ENCODE peak calls at places on chromosomes 16 and 17, in five cellular contexts. W is stimulated activated CD8-positive, alpha-beta memory T cell treated with anti-CD3 and anti-CD28 coated beads, Interleukin-4, amount 100 ng/mL, for 4 hours; F is neural progenitor cell; K is uterus; U is stimulated activated CD4-positive, alpha-beta T cell treated with anti-CD3 and anti-CD28 coated beads, Interleukin-15, amount 100 ng/mL, for 1 hour. A is an unnamed sample.

GRCh38 chr17:36705651-36706436 is 104.5 kb downstream of the MRM1 start:
- DNase-seq in U (no peak), K (no peak), F (peak; percentile 74), W (no peak), A (peak; percentile 75)

GRCh38 chr16:78396046-78396445 is 296.6 kb downstream of the WWOX start:
- DNase-seq in K (no peak), F (peak; percentile 11), U (no peak), W (no peak), A (no peak)

GRCh38 chr16:66911112-66911511 is 7.6 kb downstream of the CDH16 start:
- DNase-seq in W (no peak), K (no peak), U (no peak), F (no peak), A (no peak)

GRCh38 chr16:5036228-5037156 is 2.8 kb upstream of the NAGPA start:
- DNase-seq in U (no peak), W (no peak), K (no peak), F (no peak), A (peak; percentile 58)

GRCh38 chr17:10226930-10227695 is 28.7 kb upstream of the GAS7 start:
- DNase-seq in F (peak; percentile 65), K (peak; percentile 24), W (peak; percentile 14), U (no peak), A (peak; percentile 74)

GRCh38 chr17:50048146-50048720 is 7.7 kb upstream of the ITGA3 start:
- DNase-seq in F (no peak), W (no peak), K (no peak), U (no peak), A (no peak)

GRCh38 chr16:24525970-24526559 is 13.3 kb upstream of the RBBP6 start:
- DNase-seq in K (peak; percentile 65), F (no peak), W (no peak), U (no peak), A (no peak)

GRCh38 chr17:28405632-28406477 is at the start of gene SLC46A1:
- DNase-seq in U (no peak), K (peak; percentile 54), W (peak; percentile 22), F (peak; percentile 68), A (peak; percentile 80)

GRCh38 chr17:4986403-4986802 is 1.1 kb downstream of the CAMTA2 start:
- DNase-seq in K (no peak), W (no peak), U (no peak), F (no peak), A (no peak)

GRCh38 chr17:38333635-38334295 is 10.0 kb downstream of the GPR179 start:
- DNase-seq in F (peak; percentile 83), U (no peak), K (no peak), W (no peak), A (peak; percentile 82)

GRCh38 chr17:45784583-45785372 is 658 bp downstream of the CRHR1 start:
- DNase-seq in U (no peak), K (no peak), W (no peak), F (peak; percentile 79), A (peak; percentile 47)

GRCh38 chr16:23365602-23366240 is 63.6 kb downstream of the SCNN1B start:
- DNase-seq in W (no peak), U (no peak), K (no peak), F (no peak), A (no peak)

GRCh38 chr16:84928679-84929420 is 82.5 kb downstream of the ZDHHC7 start:
- DNase-seq in U (no peak), W (no peak), K (peak; percentile 68), F (no peak), A (no peak)

GRCh38 chr16:48365601-48366164 is 19.5 kb downstream of the SIAH1 start:
- DNase-seq in F (peak; percentile 95), K (peak; percentile 81), U (peak; percentile 49), W (peak; percentile 55), A (peak; percentile 79)

GRCh38 chr17:9002610-9003354 is 18.5 kb upstream of the NTN1 start:
- DNase-seq in W (no peak), K (peak; percentile 28), U (no peak), F (peak; percentile 82), A (peak; percentile 68)

GRCh38 chr16:66324785-66325184 is 41.7 kb upstream of the CDH5 start:
- DNase-seq in K (no peak), U (no peak), W (no peak), F (peak; percentile 69), A (peak; percentile 85)

GRCh38 chr16:82735176-82735575 is 108.4 kb downstream of the CDH13 start:
- DNase-seq in W (no peak), F (no peak), K (no peak), U (no peak), A (no peak)

GRCh38 chr17:75096082-75096625 is 8.4 kb downstream of the SLC16A5 start:
- DNase-seq in U (no peak), F (no peak), W (no peak), K (no peak), A (no peak)

GRCh38 chr16:51150159-51150893 is 744 bp downstream of the SALL1 start:
- DNase-seq in W (no peak), F (peak; percentile 42), K (peak; percentile 36), U (no peak), A (peak; percentile 14)

GRCh38 chr17:39194089-39194984 is 3.1 kb downstream of the CACNB1 start:
- DNase-seq in U (no peak), F (peak; percentile 81), W (no peak), K (peak; percentile 57), A (peak; percentile 92)

GRCh38 chr16:87461466-87461975 is 31.3 kb downstream of the ZCCHC14 start:
- DNase-seq in W (no peak), K (peak; percentile 40), U (no peak), F (peak; percentile 89), A (peak; percentile 86)

GRCh38 chr16:7268182-7268581 is 64.5 kb upstream of the RBFOX1 start:
- DNase-seq in K (no peak), F (peak; percentile 64), W (no peak), U (no peak), A (peak; percentile 51)

GRCh38 chr16:17556276-17557052 is 85.7 kb upstream of the XYLT1 start:
- DNase-seq in K (no peak), W (no peak), F (peak; percentile 57), U (no peak), A (peak; percentile 14)

GRCh38 chr16:13463619-13464018 is 456.3 kb upstream of the ERCC4 start:
- DNase-seq in W (no peak), K (no peak), U (no peak), F (no peak), A (no peak)

GRCh38 chr16:83552193-83552592 is 255.6 kb upstream of the HSBP1 start:
- DNase-seq in K (no peak), F (no peak), W (no peak), U (no peak), A (no peak)

GRCh38 chr17:64455993-64456885 is 7.3 kb downstream of the MILR1 start:
- DNase-seq in F (no peak), W (no peak), K (no peak), U (no peak), A (no peak)

GRCh38 chr16:4713663-4714501 is 20.2 kb downstream of the ANKS3 start:
- DNase-seq in U (no peak), K (no peak), W (no peak), F (no peak), A (no peak)

GRCh38 chr17:50354776-50355175 is 8.8 kb downstream of the XYLT2 start:
- DNase-seq in U (no peak), W (no peak), F (no peak), K (no peak), A (no peak)

GRCh38 chr16:32116080-32116479 is 137.0 kb upstream of the TP53TG3D start:
- DNase-seq in W (no peak), K (no peak), F (no peak), U (no peak), A (no peak)

GRCh38 chr16:31451681-31452351 is 7.5 kb upstream of the ARMC5 start:
- DNase-seq in U (no peak), K (no peak), F (peak; percentile 79), W (no peak), A (peak; percentile 95)

GRCh38 chr16:59355704-59356103 is 621.6 kb upstream of the GOT2 start:
- DNase-seq in W (no peak), K (no peak), F (no peak), U (no peak), A (no peak)